ENCODE peak calls at places on chromosome X, in six cellular contexts. U is GM12878, K is HepG2, L is upper lobe of left lung, E is K562, R is A549. Q is an unnamed sample.

GRCh38 chrX:74490249-74490648 is 69.0 kb downstream of the SLC16A2 start:
- ATAC-seq in R (no peak), U (no peak), L (no peak), E (no peak), K (no peak), Q (no peak)

GRCh38 chrX:17674611-17675010 is 62.7 kb upstream of the SCML1 start:
- ATAC-seq in E (no peak), K (no peak), R (no peak), U (no peak), L (no peak), Q (no peak)

GRCh38 chrX:153888344-153888743 is 2.4 kb upstream of the L1CAM start:
- ATAC-seq in E (no peak), K (no peak), L (no peak), U (peak), R (no peak), Q (no peak)

GRCh38 chrX:10111364-10112148 is 45.2 kb upstream of the CLCN4 start:
- ATAC-seq in L (peak), U (peak), K (peak), E (no peak), R (no peak), Q (peak)

GRCh38 chrX:46301903-46302302 is 243.3 kb downstream of the ZNF674 start:
- ATAC-seq in K (no peak), R (no peak), U (no peak), L (no peak), E (no peak), Q (no peak)

GRCh38 chrX:56505866-56506265 is 57.6 kb upstream of the UBQLN2 start:
- ATAC-seq in E (no peak), U (no peak), R (no peak), L (no peak), K (no peak), Q (no peak)

GRCh38 chrX:155632424-155633100 is 19.8 kb upstream of the TMLHE start:
- ATAC-seq in L (no peak), U (peak), K (no peak), E (no peak), R (no peak), Q (no peak)

GRCh38 chrX:80550722-80551121 is 130.5 kb downstream of the TENT5D start:
- ATAC-seq in E (peak), K (peak), L (no peak), R (peak), U (peak), Q (no peak)

GRCh38 chrX:11239230-11239629 is 54.0 kb upstream of the AMELX start:
- ATAC-seq in E (peak), L (no peak), R (no peak), K (no peak), U (peak), Q (no peak)

GRCh38 chrX:129661369-129661768 is 6.6 kb upstream of the APLN start:
- ATAC-seq in E (no peak), L (no peak), U (no peak), K (no peak), R (no peak), Q (no peak)

GRCh38 chrX:128805236-128805635 is 718.1 kb downstream of the SMARCA1 start:
- ATAC-seq in R (no peak), L (no peak), K (no peak), E (no peak), U (no peak), Q (no peak)

GRCh38 chrX:102976793-102977495 is 39.9 kb downstream of the RAB40AL start:
- ATAC-seq in K (no peak), L (no peak), E (no peak), R (no peak), U (no peak), Q (no peak)

GRCh38 chrX:112808651-112809050 is 32.0 kb downstream of the AMOT start:
- ATAC-seq in E (no peak), R (no peak), L (no peak), K (no peak), U (no peak), Q (no peak)

DNA sequence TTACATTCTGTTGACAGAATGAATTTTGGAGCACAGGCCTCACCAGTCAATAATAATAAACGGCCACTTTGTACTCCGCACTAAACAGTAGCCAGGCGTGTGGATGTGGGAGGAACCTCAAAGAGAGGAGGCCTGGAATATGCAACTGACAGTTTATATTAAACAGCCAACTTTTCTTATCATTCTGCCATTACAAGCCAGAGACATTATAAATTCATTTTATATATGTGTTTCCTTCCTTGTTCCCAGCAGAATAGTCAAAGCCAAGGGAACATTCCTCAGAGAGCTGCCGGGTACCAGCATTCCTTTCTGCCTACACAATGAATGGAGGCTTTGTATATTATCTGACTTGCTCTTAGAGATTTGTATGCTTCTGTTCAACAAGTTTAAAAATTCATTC is 436.5 kb upstream of the FTHL17 start:
- ATAC-seq in E (no peak), L (no peak), R (no peak), K (peak), U (no peak), Q (peak)
- TF ChIP-seq EP300 in E (no peak), L (no peak), R (no peak), K (no peak), U (no peak), Q (no peak)

DNA sequence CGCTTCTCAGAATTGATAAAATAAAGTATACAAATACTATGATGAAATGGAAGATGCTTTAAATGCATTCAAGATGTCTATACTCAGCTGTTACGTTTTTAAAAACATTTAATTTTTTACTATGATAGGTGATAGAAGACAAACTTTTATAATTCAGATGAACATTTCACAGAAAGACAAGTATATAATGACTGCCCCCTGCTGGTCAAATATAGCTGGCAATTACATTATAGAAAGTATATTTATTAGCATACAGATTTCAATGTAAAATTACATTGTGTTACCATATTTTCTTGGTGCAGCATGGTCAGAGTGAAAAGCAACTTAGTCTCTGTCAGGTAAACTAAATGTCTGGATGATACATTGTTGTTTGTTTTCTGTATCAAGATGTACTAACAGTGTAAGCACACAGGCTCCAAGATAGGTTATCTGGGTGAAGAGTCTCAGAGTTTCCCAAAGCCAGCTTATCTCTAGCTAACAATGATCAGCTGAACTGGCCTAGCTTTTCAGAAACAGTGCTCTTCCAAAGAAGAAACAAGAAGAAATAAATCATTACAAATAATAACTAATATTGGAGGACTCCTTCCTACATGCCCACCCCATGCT is 54.1 kb downstream of the SRPX start:
- ATAC-seq in R (no peak), L (no peak), K (no peak), E (no peak), U (peak), Q (no peak)
- TF ChIP-seq CTCF in R (peak), L (peak), K (peak), E (peak), U (peak), Q (peak)

GRCh38 chrX:47662144-47662657 is 3.2 kb upstream of the UXT start:
- ATAC-seq in R (no peak), E (peak), K (no peak), U (no peak), L (no peak), Q (no peak)

GRCh38 chrX:47658301-47658683 is 688 bp downstream of the UXT start:
- ATAC-seq in L (no peak), E (no peak), R (no peak), K (no peak), U (no peak), Q (no peak)

GRCh38 chrX:47664737-47665136 is 5.8 kb upstream of the UXT start:
- ATAC-seq in L (no peak), E (peak), R (no peak), U (no peak), K (no peak), Q (no peak)

GRCh38 chrX:47661539-47661938 is 2.6 kb upstream of the UXT start:
- ATAC-seq in U (no peak), E (no peak), L (no peak), K (no peak), R (no peak), Q (no peak)

DNA sequence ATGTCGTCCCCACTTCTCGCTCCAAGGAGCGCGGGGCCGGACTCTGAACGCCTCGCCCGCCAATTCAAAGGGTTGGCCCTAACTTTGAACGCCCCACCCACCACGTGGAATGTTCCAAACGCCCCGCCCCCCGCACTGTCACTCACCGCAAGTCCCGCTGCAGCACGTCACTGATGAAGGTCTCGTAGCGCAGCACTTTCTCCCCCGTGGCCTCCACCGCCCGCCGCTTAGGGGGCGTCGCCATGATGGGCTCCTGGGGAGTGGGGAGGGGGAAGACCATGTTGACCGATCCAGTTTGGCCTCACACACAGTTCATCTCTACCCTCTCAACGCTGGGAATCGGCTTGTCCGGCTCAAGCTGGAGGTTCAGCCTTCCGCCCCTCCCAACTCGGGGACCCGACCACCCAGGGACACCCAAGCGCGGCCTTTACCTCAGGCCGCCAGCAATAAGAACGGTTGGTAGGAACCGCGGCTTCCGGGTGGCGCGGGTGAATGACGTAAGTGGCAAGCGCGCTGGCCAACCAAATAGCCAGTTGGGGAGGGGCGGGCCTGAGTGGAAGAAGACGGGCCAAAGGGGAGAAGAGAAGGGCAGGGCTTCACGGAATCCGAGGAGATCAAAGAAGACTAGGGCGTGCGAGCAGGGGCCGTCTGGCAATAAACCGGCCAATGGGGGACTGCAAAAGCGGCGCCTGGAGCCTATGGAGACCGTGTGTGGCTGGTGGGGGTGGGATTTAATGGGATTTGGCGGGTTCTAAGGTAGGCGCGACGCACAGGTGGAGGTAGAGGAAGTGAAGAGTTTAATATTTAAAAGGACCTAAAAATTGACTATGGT is at the start of gene UXT:
- ATAC-seq in L (peak), U (peak), K (peak), E (peak), R (peak), Q (peak)
- TF ChIP-seq EP300 in L (no peak), U (peak), K (no peak), E (no peak), R (no peak), Q (no peak)

DNA sequence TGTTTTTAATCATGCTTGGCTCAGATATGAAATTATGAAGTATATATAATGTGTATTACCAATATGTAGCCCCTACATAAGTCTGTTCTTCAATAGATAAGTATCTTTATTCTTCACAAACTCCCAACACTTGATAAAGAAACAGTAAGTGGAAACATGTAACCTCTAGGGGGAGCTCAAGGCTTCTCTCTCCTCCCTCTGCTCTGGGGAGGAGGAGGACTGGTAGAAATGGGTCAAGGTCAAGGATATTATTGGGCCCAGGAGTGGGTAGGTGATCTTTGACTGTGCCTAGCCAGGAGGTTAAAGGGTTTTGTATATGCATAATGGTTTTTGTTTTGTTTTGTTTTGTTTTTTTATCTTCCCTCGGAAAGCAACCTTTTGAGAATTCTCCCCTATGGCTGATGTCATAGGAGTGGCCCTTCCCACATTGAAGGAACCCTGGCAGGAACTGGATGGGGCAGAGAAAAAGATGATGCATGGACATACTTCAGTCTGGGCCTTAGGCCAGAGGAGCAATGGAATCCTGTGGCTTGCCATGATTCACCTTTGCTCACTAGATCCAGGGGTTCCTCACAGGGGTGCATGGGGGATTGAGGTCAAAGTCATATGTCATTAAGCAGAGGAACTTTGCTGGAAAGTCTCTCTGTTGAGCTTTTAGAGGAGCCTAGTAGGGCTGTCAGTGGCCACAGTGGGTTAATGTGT is 460.3 kb downstream of the MID1IP1 start:
- ATAC-seq in R (peak), L (no peak), U (peak), E (peak), K (no peak), Q (no peak)
- TF ChIP-seq CTCF in R (peak), L (no peak), U (peak), E (peak), K (peak), Q (no peak)

GRCh38 chrX:39900788-39901170 is 197.0 kb downstream of the BCOR start:
- ATAC-seq in R (no peak), U (no peak), K (no peak), L (no peak), E (no peak), Q (no peak)
- TF ChIP-seq EP300 in R (no peak), U (no peak), K (no peak), L (no peak), E (no peak), Q (no peak)

GRCh38 chrX:78029663-78030062 is 60.2 kb upstream of the PGAM4 start:
- ATAC-seq in K (peak), R (peak), U (peak), L (no peak), E (peak), Q (no peak)
- TF ChIP-seq CTCF in K (peak), R (peak), U (peak), L (no peak), E (peak), Q (peak)

GRCh38 chrX:100368167-100368566 is 41.9 kb downstream of the PCDH19 start:
- ATAC-seq in E (peak), U (peak), L (no peak), R (peak), K (peak), Q (no peak)
- TF ChIP-seq EP300 in E (no peak), U (no peak), L (no peak), R (no peak), K (no peak), Q (no peak)

DNA sequence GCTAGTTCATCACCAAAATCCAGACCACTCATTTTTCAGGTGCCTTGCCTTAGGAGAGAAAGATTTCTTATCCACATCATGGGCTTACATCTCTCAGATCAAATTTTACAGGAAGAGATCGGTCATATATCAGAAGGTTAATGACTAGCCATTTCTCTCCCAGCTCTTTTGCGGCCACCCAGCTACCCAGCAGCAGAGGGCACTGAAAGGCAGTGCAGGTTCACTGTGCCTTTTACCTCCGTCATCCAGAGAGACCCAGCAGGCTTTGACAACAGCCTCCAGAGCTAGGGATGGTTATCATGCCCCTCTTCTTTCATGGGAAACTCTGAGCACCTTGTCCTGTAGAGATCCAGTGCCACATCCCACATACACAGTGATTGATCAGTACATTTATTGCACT is 384.8 kb downstream of the AFF2 start:
- ATAC-seq in E (no peak), L (no peak), K (no peak), R (no peak), U (peak), Q (no peak)
- TF ChIP-seq CTCF in E (no peak), L (no peak), K (no peak), R (no peak), U (no peak), Q (no peak)